ENCODE peak calls at places on chromosomes 13 and 19, in seven cellular contexts. Y is stimulated activated CD4-positive, alpha-beta T cell treated with anti-CD3 and anti-CD28 coated beads, Interleukin-1b, Interleukin-23, amount 100 ng/mL, for 24 hours; R is RWPE1; J is CD4-positive, alpha-beta memory T cell; G is activated naive CD8-positive, alpha-beta T cell treated with anti-CD3 and anti-CD28 coated beads, Interleukin-2, amount 50 U/mL, for 16 hours; M is HFF-Myc; F is stromal cell of bone marrow. P is an unnamed sample.

GRCh38 chr13:43054803-43055802 is 31.7 kb downstream of the DNAJC15 start:
- DNase-seq in Y (no peak), R (no peak), J (peak; percentile 39), G (no peak), M (peak; percentile 20), F (no peak), P (peak; percentile 27)

GRCh38 chr19:5186293-5187050 is 154.1 kb downstream of the PTPRS start:
- DNase-seq in Y (no peak), R (no peak), J (no peak), G (no peak), M (peak; percentile 46), F (peak; percentile 68), P (no peak)

GRCh38 chr13:70849267-70849666 is 741.0 kb upstream of the KLHL1 start:
- DNase-seq in Y (no peak), R (no peak), J (no peak), G (no peak), M (no peak), F (no peak), P (no peak)

GRCh38 chr19:52660981-52661380 is 22.8 kb upstream of the ZNF83 start:
- DNase-seq in Y (no peak), R (no peak), J (no peak), G (no peak), M (no peak), F (no peak), P (no peak)

GRCh38 chr19:38913958-38914357 is 2.0 kb upstream of the CCER2 start:
- DNase-seq in Y (no peak), R (no peak), J (no peak), G (no peak), M (no peak), F (no peak), P (no peak)

GRCh38 chr19:7294571-7295212 is 478 bp upstream of the INSR start:
- DNase-seq in Y (peak; percentile 22), R (no peak), J (no peak), G (no peak), M (peak; percentile 10), F (peak; percentile 11), P (no peak)

GRCh38 chr13:32585625-32586021 is 629 bp upstream of the PDS5B start:
- DNase-seq in Y (no peak), R (no peak), J (no peak), G (no peak), M (no peak), F (no peak), P (peak; percentile 1)

GRCh38 chr19:34667349-34668076 is 9.4 kb downstream of the SCGB2B2 start:
- DNase-seq in Y (no peak), R (peak; percentile 8), J (peak; percentile 11), G (no peak), M (no peak), F (no peak), P (no peak)

GRCh38 chr13:73090116-73090811 is 31.5 kb downstream of the KLF5 start:
- DNase-seq in Y (no peak), R (peak; percentile 92), J (no peak), G (no peak), M (peak; percentile 76), F (no peak), P (peak; percentile 80)

GRCh38 chr19:4971424-4971793 is 2.5 kb downstream of the KDM4B start:
- DNase-seq in Y (peak; percentile 24), R (peak; percentile 60), J (peak; percentile 17), G (no peak), M (no peak), F (no peak), P (no peak)

P was measured in PC-9.